ENCODE peak calls at places on chromosome 15, in nine cellular contexts. F, O, A, B, R, H, J, M and S are unnamed samples.

GRCh38 chr15:28116521-28117488 is 17.7 kb upstream of the OCA2 start:
- DNase-seq in F (no peak), O (no peak), A (no peak), B (no peak), R (no peak), H (no peak), J (no peak), M (no peak), S (no peak)

GRCh38 chr15:78211189-78211921 is 23.0 kb downstream of the ACSBG1 start:
- DNase-seq in F (no peak), O (no peak), A (no peak), B (no peak), R (no peak), H (no peak), J (no peak), M (no peak), S (no peak)

GRCh38 chr15:81418891-81419290 is 44.9 kb upstream of the TMC3 start:
- DNase-seq in F (no peak), O (peak), A (no peak), B (no peak), R (no peak), H (no peak), J (no peak), M (no peak), S (no peak)

GRCh38 chr15:76196286-76196948 is 114.9 kb downstream of the ETFA start:
- DNase-seq in F (no peak), O (peak), A (peak), B (no peak), R (peak), H (no peak), J (peak), M (peak), S (peak)

GRCh38 chr15:64284037-64284436 is 71.9 kb downstream of the CSNK1G1 start:
- DNase-seq in F (no peak), O (no peak), A (no peak), B (no peak), R (peak), H (no peak), J (no peak), M (no peak), S (peak)

GRCh38 chr15:26038693-26039092 is 175.6 kb upstream of the ATP10A start:
- DNase-seq in F (no peak), O (peak), A (no peak), B (peak), R (no peak), H (no peak), J (no peak), M (no peak), S (no peak)

GRCh38 chr15:52804526-52805081 is 14.5 kb upstream of the ONECUT1 start:
- DNase-seq in F (no peak), O (peak), A (no peak), B (peak), R (no peak), H (no peak), J (no peak), M (no peak), S (no peak)

GRCh38 chr15:82810061-82810862 is 834 bp downstream of the WHAMM start:
- DNase-seq in F (no peak), O (peak), A (no peak), B (peak), R (peak), H (peak), J (no peak), M (no peak), S (peak)

GRCh38 chr15:92683511-92683834 is 27.9 kb upstream of the FAM174B start:
- DNase-seq in F (no peak), O (peak), A (no peak), B (peak), R (no peak), H (no peak), J (peak), M (peak), S (no peak)

GRCh38 chr15:60932051-60932915 is 296.8 kb downstream of the RORA start:
- DNase-seq in F (no peak), O (peak), A (peak), B (no peak), R (peak), H (no peak), J (peak), M (peak), S (peak)

GRCh38 chr15:66851226-66852063 is 149.4 kb downstream of the SMAD6 start:
- DNase-seq in F (peak), O (peak), A (peak), B (peak), R (peak), H (peak), J (peak), M (peak), S (peak)

GRCh38 chr15:91559066-91559465 is 294.4 kb upstream of the SLCO3A1 start:
- DNase-seq in F (no peak), O (no peak), A (no peak), B (no peak), R (peak), H (no peak), J (no peak), M (no peak), S (no peak)

GRCh38 chr15:59165726-59166125 is 40.9 kb upstream of the LDHAL6B start:
- DNase-seq in F (no peak), O (no peak), A (no peak), B (no peak), R (peak), H (no peak), J (no peak), M (peak), S (no peak)

GRCh38 chr15:87609474-87609873 is 647.1 kb downstream of the NTRK3 start:
- DNase-seq in F (no peak), O (no peak), A (no peak), B (no peak), R (peak), H (no peak), J (peak), M (no peak), S (peak)

GRCh38 chr15:73686781-73687256 is 2.6 kb downstream of the CD276 start:
- DNase-seq in F (no peak), O (peak), A (peak), B (no peak), R (peak), H (no peak), J (no peak), M (no peak), S (peak)

GRCh38 chr15:27865926-27866325 is 233.2 kb downstream of the OCA2 start:
- DNase-seq in F (no peak), O (no peak), A (no peak), B (no peak), R (no peak), H (no peak), J (no peak), M (no peak), S (no peak)

GRCh38 chr15:36544518-36545383 is 34.7 kb upstream of the CDIN1 start:
- DNase-seq in F (no peak), O (peak), A (no peak), B (peak), R (no peak), H (no peak), J (no peak), M (no peak), S (no peak)

GRCh38 chr15:70772402-70772801 is 9.0 kb upstream of the UACA start:
- DNase-seq in F (no peak), O (no peak), A (no peak), B (no peak), R (peak), H (no peak), J (no peak), M (no peak), S (no peak)

GRCh38 chr15:97902140-97902780 is 58.2 kb upstream of the ARRDC4 start:
- DNase-seq in F (no peak), O (peak), A (no peak), B (no peak), R (peak), H (no peak), J (no peak), M (no peak), S (peak)

GRCh38 chr15:85329561-85330421 is 50.6 kb upstream of the AKAP13 start:
- DNase-seq in F (peak), O (no peak), A (peak), B (no peak), R (peak), H (peak), J (no peak), M (no peak), S (no peak)

GRCh38 chr15:73650387-73651126 is 17.4 kb upstream of the NPTN start:
- DNase-seq in F (no peak), O (no peak), A (no peak), B (no peak), R (peak), H (no peak), J (no peak), M (no peak), S (no peak)

GRCh38 chr15:58554758-58555157 is 123.0 kb downstream of the LIPC start:
- DNase-seq in F (no peak), O (no peak), A (no peak), B (no peak), R (no peak), H (no peak), J (no peak), M (no peak), S (no peak)

GRCh38 chr15:45471151-45471550 is 51.4 kb downstream of the SLC30A4 start:
- DNase-seq in F (no peak), O (no peak), A (no peak), B (no peak), R (peak), H (no peak), J (no peak), M (no peak), S (no peak)

GRCh38 chr15:28022181-28022580 is 76.9 kb downstream of the OCA2 start:
- DNase-seq in F (no peak), O (no peak), A (no peak), B (no peak), R (no peak), H (no peak), J (no peak), M (no peak), S (no peak)

GRCh38 chr15:101396484-101397261 is 92.8 kb downstream of the PCSK6 start:
- DNase-seq in F (no peak), O (no peak), A (no peak), B (no peak), R (no peak), H (no peak), J (no peak), M (no peak), S (no peak)

GRCh38 chr15:95470529-95470928 is 860.0 kb upstream of the NR2F2 start:
- DNase-seq in F (no peak), O (no peak), A (no peak), B (no peak), R (no peak), H (no peak), J (no peak), M (no peak), S (no peak)

GRCh38 chr15:28975766-28976179 is 90.0 kb downstream of the APBA2 start:
- DNase-seq in F (peak), O (peak), A (peak), B (peak), R (peak), H (peak), J (peak), M (no peak), S (peak)

GRCh38 chr15:47708116-47708515 is 9.2 kb upstream of the SEMA6D start:
- DNase-seq in F (no peak), O (no peak), A (no peak), B (no peak), R (no peak), H (no peak), J (no peak), M (no peak), S (no peak)